ENCODE peak calls at places on chromosomes 5 and 9, in ten cellular contexts. N is NCI-H524; G is Right ventricle myocardium superior; X is HFFc6; D is AG08396; J is NCI-H1092 treated with DMSO at 0.1 percent for 48 hours; V is AG04449; W is foreskin fibroblast; S is central memory CD4-positive, alpha-beta T cell; F is RWPE1. O is an unnamed sample.

GRCh38 chr5:149935431-149935901 is 9.1 kb downstream of the PDE6A start:
- DNase-seq in V (no peak), G (no peak), W (no peak), N (no peak), X (no peak), J (no peak), F (no peak), S (no peak), D (no peak), O (no peak)

GRCh38 chr9:106860731-106861584 is 2.0 kb upstream of the ZNF462 start:
- DNase-seq in W (no peak), X (no peak), J (peak), N (peak), D (peak), V (no peak), F (peak), G (peak), S (no peak), O (no peak)

GRCh38 chr5:123720955-123721354 is 209.0 kb downstream of the CSNK1G3 start:
- DNase-seq in F (no peak), D (no peak), S (no peak), J (no peak), N (no peak), W (no peak), G (no peak), V (no peak), X (no peak), O (no peak)

GRCh38 chr9:127637322-127637847 is 25.3 kb downstream of the STXBP1 start:
- DNase-seq in J (peak), W (peak), F (peak), N (no peak), V (peak), X (peak), S (no peak), G (no peak), D (peak), O (peak)

GRCh38 chr9:136081826-136082495 is 13.1 kb downstream of the NACC2 start:
- DNase-seq in F (no peak), D (no peak), W (no peak), V (no peak), N (no peak), J (no peak), G (no peak), S (no peak), X (no peak), O (no peak)

GRCh38 chr5:39648539-39649200 is 223.9 kb upstream of the DAB2 start:
- DNase-seq in V (no peak), W (peak), D (no peak), J (no peak), F (peak), N (no peak), G (no peak), X (no peak), S (no peak), O (no peak)

GRCh38 chr5:137743031-137743640 is 7.2 kb upstream of the KLHL3 start:
- DNase-seq in F (peak), V (no peak), S (peak), J (peak), N (peak), W (peak), X (peak), G (no peak), D (peak), O (peak)

GRCh38 chr9:130302785-130303612 is 37.4 kb downstream of the HMCN2 start:
- DNase-seq in X (no peak), J (no peak), G (no peak), W (no peak), N (no peak), V (no peak), F (no peak), S (no peak), D (no peak), O (no peak)

GRCh38 chr5:55232194-55232984 is 1.0 kb downstream of the CCNO start:
- DNase-seq in D (peak), W (no peak), N (peak), J (peak), X (no peak), F (peak), G (no peak), S (no peak), V (no peak), O (no peak)

GRCh38 chr5:548256-548655 is 24.0 kb upstream of the SLC9A3 start:
- DNase-seq in W (no peak), D (peak), N (no peak), S (no peak), V (no peak), G (peak), X (peak), F (no peak), J (no peak), O (no peak)

GRCh38 chr9:109817146-109817845 is 37.3 kb downstream of the PALM2AKAP2 start:
- DNase-seq in X (peak), S (no peak), G (no peak), N (no peak), F (peak), D (no peak), W (peak), J (no peak), V (peak), O (no peak)

GRCh38 chr9:105972805-105973204 is 278.5 kb downstream of the TMEM38B start:
- DNase-seq in J (no peak), X (no peak), D (no peak), W (no peak), N (no peak), V (no peak), F (no peak), S (no peak), G (no peak), O (no peak)

GRCh38 chr5:150155258-150156032 is at the start of gene PDGFRB:
- DNase-seq in S (no peak), W (peak), V (no peak), D (peak), N (peak), G (peak), F (peak), X (peak), J (no peak), O (no peak)

GRCh38 chr5:168670881-168671575 is 91.9 kb upstream of the PANK3 start:
- DNase-seq in W (no peak), F (no peak), D (no peak), S (no peak), N (peak), V (no peak), G (no peak), X (no peak), J (no peak), O (no peak)

GRCh38 chr5:142186821-142187594 is 78.4 kb downstream of the NDFIP1 start:
- DNase-seq in F (no peak), D (no peak), X (no peak), J (no peak), W (no peak), S (no peak), G (no peak), V (no peak), N (no peak), O (no peak)

GRCh38 chr9:115694014-115694413 is 459.6 kb upstream of the PAPPA start:
- DNase-seq in D (peak), J (no peak), N (peak), F (no peak), G (no peak), X (peak), W (peak), V (peak), S (no peak), O (peak)

GRCh38 chr5:56307714-56308346 is 74.7 kb upstream of the ANKRD55 start:
- DNase-seq in V (no peak), X (no peak), S (no peak), J (no peak), N (no peak), W (no peak), D (no peak), G (no peak), F (no peak), O (no peak)

GRCh38 chr5:18736051-18736398 is 1101.8 kb downstream of the TAF11L14 start:
- DNase-seq in F (no peak), X (no peak), D (no peak), G (no peak), W (no peak), N (no peak), J (no peak), S (no peak), V (no peak), O (peak)

GRCh38 chr9:31574006-31574750 is 810.3 kb upstream of the ACO1 start:
- DNase-seq in X (no peak), J (no peak), G (no peak), N (no peak), S (no peak), V (no peak), W (no peak), D (no peak), F (peak), O (no peak)

GRCh38 chr9:132018957-132019405 is 60.7 kb downstream of the MED27 start:
- DNase-seq in N (peak), S (no peak), G (no peak), F (no peak), X (no peak), J (peak), V (no peak), D (no peak), W (no peak), O (no peak)

GRCh38 chr9:113026200-113026599 is 14.2 kb upstream of the ZNF883 start:
- DNase-seq in W (peak), X (peak), F (no peak), V (peak), S (no peak), G (no peak), N (no peak), J (no peak), D (peak), O (no peak)

GRCh38 chr9:3647652-3648051 is 121.9 kb upstream of the RFX3 start:
- DNase-seq in W (no peak), J (no peak), S (no peak), G (no peak), D (no peak), V (no peak), N (no peak), F (no peak), X (no peak), O (no peak)

GRCh38 chr9:123997665-123998277 is 13.8 kb upstream of the LHX2 start:
- DNase-seq in V (no peak), X (no peak), J (no peak), N (no peak), S (no peak), F (peak), W (no peak), G (peak), D (no peak), O (no peak)

GRCh38 chr5:147461915-147462314 is 48.0 kb downstream of the DPYSL3 start:
- DNase-seq in X (peak), J (no peak), F (no peak), S (no peak), V (no peak), D (no peak), W (peak), N (no peak), G (no peak), O (no peak)

GRCh38 chr5:7396169-7397004 is 449 bp downstream of the ADCY2 start:
- DNase-seq in N (peak), J (peak), V (no peak), F (peak), X (no peak), S (no peak), D (peak), G (no peak), W (no peak), O (peak)

GRCh38 chr5:178209334-178210072 is 5.2 kb downstream of the HNRNPAB start:
- DNase-seq in X (no peak), N (no peak), S (no peak), J (no peak), F (no peak), V (no peak), G (no peak), D (no peak), W (no peak), O (no peak)

GRCh38 chr9:71681708-71682268 is 86.5 kb downstream of the CEMIP2 start:
- DNase-seq in V (peak), D (no peak), S (no peak), J (no peak), G (no peak), F (no peak), N (no peak), X (peak), W (peak), O (no peak)

GRCh38 chr5:135319928-135320606 is 79.0 kb downstream of the MACROH2A1 start:
- DNase-seq in V (no peak), J (no peak), G (no peak), N (no peak), S (no peak), D (no peak), W (no peak), X (no peak), F (no peak), O (no peak)

GRCh38 chr9:129486496-129487306 is 134.2 kb downstream of the C9orf50 start:
- DNase-seq in V (no peak), X (peak), J (no peak), F (no peak), D (peak), W (peak), N (no peak), G (peak), S (no peak), O (no peak)

GRCh38 chr5:132714456-132715307 is 22.7 kb downstream of the KIF3A start:
- DNase-seq in S (peak), J (no peak), V (no peak), F (no peak), D (no peak), W (no peak), G (no peak), N (peak), X (no peak), O (no peak)

GRCh38 chr5:36209664-36210063 is 32.1 kb downstream of the NADK2 start:
- DNase-seq in F (no peak), G (no peak), D (no peak), W (peak), X (no peak), S (no peak), J (no peak), V (no peak), N (no peak), O (no peak)

GRCh38 chr5:43042176-43042625 is 2.1 kb upstream of the ANXA2R start:
- DNase-seq in G (peak), N (peak), S (peak), V (no peak), W (no peak), X (peak), F (no peak), D (peak), J (no peak), O (peak)

GRCh38 chr5:173326501-173326960 is 1.7 kb downstream of the STC2 start:
- DNase-seq in X (peak), J (no peak), W (peak), S (no peak), D (peak), N (peak), G (no peak), F (peak), V (peak), O (no peak)

GRCh38 chr9:116576386-116576785 is 110.7 kb upstream of the TRIM32 start:
- DNase-seq in X (peak), F (no peak), D (no peak), G (no peak), J (no peak), V (no peak), N (no peak), S (no peak), W (no peak), O (no peak)

GRCh38 chr5:129459485-129460120 is 495 bp upstream of the ADAMTS19 start:
- DNase-seq in V (no peak), S (no peak), J (no peak), X (no peak), F (no peak), W (peak), N (peak), D (peak), G (peak), O (no peak)

GRCh38 chr5:95794070-95794516 is 28.4 kb downstream of the GLRX start:
- DNase-seq in G (no peak), X (peak), V (peak), N (no peak), W (no peak), D (no peak), J (no peak), S (no peak), F (no peak), O (no peak)

GRCh38 chr5:135448071-135448704 is 1.0 kb upstream of the DCANP1 start:
- DNase-seq in D (no peak), W (no peak), V (no peak), S (no peak), X (no peak), N (no peak), F (peak), J (no peak), G (no peak), O (no peak)

GRCh38 chr5:172156541-172156994 is 31.5 kb downstream of the STK10 start:
- DNase-seq in J (no peak), F (no peak), N (no peak), G (peak), D (no peak), W (no peak), S (no peak), X (no peak), V (no peak), O (no peak)